ENCODE peak calls at places on chromosomes 6 and 20, in ten cellular contexts. C, H, W, D, P, I, L, S, J and Y are unnamed samples.

GRCh38 chr6:41586564-41586963 is 40.4 kb downstream of the FOXP4 start:
- DNase-seq in C (no peak), H (no peak), W (no peak), D (no peak), P (no peak), I (no peak), L (no peak), S (no peak), J (no peak), Y (no peak)

GRCh38 chr6:2850480-2851150 is 9.0 kb upstream of the SERPINB1 start:
- DNase-seq in C (no peak), H (peak; percentile 50), W (no peak), D (peak; percentile 26), P (no peak), I (peak; percentile 89), L (no peak), S (peak; percentile 69), J (no peak), Y (no peak)

GRCh38 chr20:1155342-1155741 is 29.4 kb downstream of the TMEM74B start:
- DNase-seq in C (no peak), H (no peak), W (no peak), D (no peak), P (no peak), I (no peak), L (no peak), S (no peak), J (no peak), Y (no peak)

GRCh38 chr6:16331328-16332174 is 93.2 kb downstream of the GMPR start:
- DNase-seq in C (no peak), H (peak; percentile 83), W (peak; percentile 81), D (peak; percentile 89), P (peak; percentile 86), I (peak; percentile 87), L (peak; percentile 59), S (peak; percentile 56), J (peak; percentile 69), Y (no peak)

GRCh38 chr6:158018370-158018771 is 36.7 kb downstream of the SYNJ2 start:
- DNase-seq in C (no peak), H (no peak), W (no peak), D (no peak), P (no peak), I (peak; percentile 88), L (no peak), S (no peak), J (no peak), Y (no peak)

GRCh38 chr6:108968746-108969316 is 120.6 kb downstream of the ARMC2 start:
- DNase-seq in C (no peak), H (no peak), W (no peak), D (no peak), P (no peak), I (no peak), L (no peak), S (no peak), J (no peak), Y (no peak)

GRCh38 chr6:77038801-77039200 is 424.5 kb downstream of the HTR1B start:
- DNase-seq in C (no peak), H (peak; percentile 60), W (peak; percentile 66), D (no peak), P (no peak), I (peak; percentile 34), L (no peak), S (no peak), J (no peak), Y (no peak)

GRCh38 chr6:41406821-41407787 is 71.7 kb downstream of the NCR2 start:
- DNase-seq in C (no peak), H (no peak), W (no peak), D (no peak), P (no peak), I (no peak), L (no peak), S (peak; percentile 40), J (no peak), Y (no peak)

GRCh38 chr6:131948692-131949614 is 2.2 kb downstream of the CCN2 start:
- DNase-seq in C (no peak), H (peak; percentile 81), W (peak; percentile 84), D (peak; percentile 50), P (no peak), I (peak; percentile 92), L (peak; percentile 53), S (no peak), J (no peak), Y (no peak)

GRCh38 chr6:131945971-131946370 is 5.2 kb downstream of the CCN2 start:
- DNase-seq in C (no peak), H (no peak), W (peak; percentile 38), D (no peak), P (no peak), I (no peak), L (no peak), S (no peak), J (no peak), Y (no peak)

GRCh38 chr6:131946404-131946991 is 4.7 kb downstream of the CCN2 start:
- DNase-seq in C (no peak), H (peak; percentile 80), W (peak; percentile 80), D (no peak), P (no peak), I (peak; percentile 81), L (no peak), S (no peak), J (no peak), Y (no peak)

GRCh38 chr6:131948221-131948661 is 2.9 kb downstream of the CCN2 start:
- DNase-seq in C (no peak), H (peak; percentile 65), W (peak; percentile 77), D (no peak), P (no peak), I (peak; percentile 78), L (no peak), S (no peak), J (no peak), Y (no peak)

DNA sequence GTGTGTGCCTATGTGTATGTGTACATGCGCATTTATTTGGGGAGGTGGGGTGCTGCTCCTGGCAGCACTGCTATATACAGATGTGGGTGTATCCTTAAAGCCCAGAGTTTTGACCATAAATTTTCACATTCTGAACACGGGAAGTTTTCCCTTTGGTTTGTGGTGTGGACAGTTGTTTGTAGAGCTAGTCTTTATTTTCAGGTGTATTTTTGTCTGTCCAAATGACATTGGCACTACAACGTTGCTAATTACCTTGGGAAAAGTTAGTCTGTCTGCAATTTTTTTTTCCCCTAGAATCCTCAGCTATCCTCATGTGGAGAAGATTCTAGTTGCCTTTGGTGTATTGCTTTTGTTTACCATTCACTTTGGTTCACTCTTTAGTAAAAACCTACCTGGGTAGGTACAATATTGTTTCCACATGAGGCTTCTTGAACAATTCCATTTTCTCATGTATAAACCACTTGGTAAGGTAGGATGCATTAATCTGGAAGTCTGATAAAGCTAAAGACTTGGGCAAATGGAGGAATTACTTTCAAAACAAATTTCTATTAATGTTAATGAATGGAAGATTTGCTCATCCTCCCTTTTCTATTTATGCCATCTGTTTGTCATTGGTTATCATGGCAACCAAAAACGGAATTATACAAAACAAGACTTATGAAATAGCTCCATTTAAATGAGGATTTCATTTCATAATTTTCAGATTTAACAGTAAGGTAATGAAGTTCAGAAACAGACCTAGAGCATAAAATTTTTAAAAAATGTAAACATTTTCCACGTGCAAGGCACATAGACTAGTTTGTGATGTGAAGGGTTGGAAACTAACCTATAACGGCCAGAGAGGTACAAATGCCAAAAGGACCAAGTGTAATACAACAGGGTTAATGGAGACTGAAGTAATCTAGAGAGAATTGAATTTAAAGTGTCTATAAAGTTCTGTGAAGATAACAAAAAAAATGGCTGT is 3.9 kb downstream of the CCN2 start:
- DNase-seq in C (no peak), H (peak; percentile 85), W (peak; percentile 87), D (no peak), P (no peak), I (peak; percentile 88), L (no peak), S (no peak), J (no peak), Y (no peak)
- H3K4me3 ChIP-seq in C (no peak overlapping the region), H (peak overlapping the region; percentile 98), W (no peak overlapping the region), D (no peak overlapping the region), P (peak overlapping the region; percentile 70), I (no peak overlapping the region), L (no peak overlapping the region), S (no peak overlapping the region), J (no peak overlapping the region), Y (peak overlapping the region; percentile 91)

GRCh38 chr6:80282913-80283554 is 176.6 kb downstream of the BCKDHB start:
- DNase-seq in C (no peak), H (no peak), W (no peak), D (no peak), P (no peak), I (no peak), L (no peak), S (no peak), J (no peak), Y (no peak)
- TF ChIP-seq CTCF in C (no peak), H (no peak), W (no peak), D (no peak), P (no peak), I (no peak), L (no peak), S (no peak), J (no peak), Y (no peak)

GRCh38 chr20:4721719-4722118 is at the start of gene PRND:
- DNase-seq in C (no peak), H (no peak), W (no peak), D (no peak), P (no peak), I (no peak), L (no peak), S (no peak), J (no peak), Y (no peak)

GRCh38 chr20:4720977-4721349 is 746 bp upstream of the PRND start:
- DNase-seq in C (no peak), H (no peak), W (no peak), D (no peak), P (no peak), I (no peak), L (no peak), S (no peak), J (no peak), Y (no peak)

GRCh38 chr20:4719190-4719589 is 2.5 kb upstream of the PRND start:
- DNase-seq in C (no peak), H (no peak), W (no peak), D (no peak), P (no peak), I (no peak), L (no peak), S (no peak), J (no peak), Y (no peak)

GRCh38 chr20:4722571-4722970 is 862 bp downstream of the PRND start:
- DNase-seq in C (no peak), H (no peak), W (no peak), D (no peak), P (no peak), I (no peak), L (no peak), S (no peak), J (no peak), Y (no peak)

DNA sequence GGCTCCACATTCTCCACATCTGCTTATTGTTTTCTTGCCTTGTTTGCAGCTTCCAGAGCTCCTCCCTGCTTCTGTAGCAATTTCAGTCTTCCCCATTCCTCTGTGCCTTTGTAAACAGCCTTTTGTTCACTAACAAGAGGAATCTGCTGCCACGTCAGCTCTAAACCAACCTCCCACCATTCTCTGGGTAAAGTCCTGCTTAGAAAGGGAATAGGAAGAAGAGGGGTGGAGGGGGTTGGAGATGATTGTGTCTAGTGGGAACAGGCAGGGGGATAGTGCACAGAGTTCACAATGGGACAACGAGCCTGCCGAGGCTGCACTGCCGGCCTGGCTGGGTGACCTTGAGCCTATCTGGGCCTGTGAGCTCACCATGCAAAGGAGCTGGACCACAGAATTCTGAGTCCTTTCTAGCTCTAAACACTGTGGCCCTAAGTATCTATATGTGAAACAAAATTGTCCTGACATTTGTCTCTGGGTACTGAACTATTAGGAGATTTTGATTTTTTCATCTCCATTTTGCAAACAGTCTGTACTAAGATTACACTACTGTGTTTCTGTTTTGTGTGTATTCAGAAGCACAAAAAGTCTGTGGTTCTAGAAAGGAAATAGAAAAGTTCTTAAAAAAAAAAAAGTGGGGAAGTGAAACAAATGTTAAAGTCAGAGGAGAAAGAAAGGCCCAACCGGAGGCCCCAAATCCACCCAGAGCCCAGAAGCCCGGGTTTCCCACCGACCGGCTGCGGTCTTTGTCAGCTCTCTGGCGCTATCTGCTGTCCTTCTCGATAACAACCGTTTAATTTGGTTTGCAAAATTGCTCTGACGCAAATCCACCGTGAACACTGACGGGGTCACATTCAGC is 1.4 kb upstream of the PRND start:
- DNase-seq in C (peak; percentile 20), H (peak; percentile 94), W (peak; percentile 71), D (peak; percentile 88), P (peak; percentile 81), I (peak; percentile 81), L (peak; percentile 76), S (peak; percentile 71), J (no peak), Y (no peak)
- H3K4me3 ChIP-seq in C (no peak overlapping the region), H (peak overlapping the region; percentile 3), W (no peak overlapping the region), D (no peak overlapping the region), P (peak overlapping the region; percentile 8), I (no peak overlapping the region), L (no peak overlapping the region), S (no peak overlapping the region), J (no peak overlapping the region), Y (peak overlapping the region; percentile 28)

DNA sequence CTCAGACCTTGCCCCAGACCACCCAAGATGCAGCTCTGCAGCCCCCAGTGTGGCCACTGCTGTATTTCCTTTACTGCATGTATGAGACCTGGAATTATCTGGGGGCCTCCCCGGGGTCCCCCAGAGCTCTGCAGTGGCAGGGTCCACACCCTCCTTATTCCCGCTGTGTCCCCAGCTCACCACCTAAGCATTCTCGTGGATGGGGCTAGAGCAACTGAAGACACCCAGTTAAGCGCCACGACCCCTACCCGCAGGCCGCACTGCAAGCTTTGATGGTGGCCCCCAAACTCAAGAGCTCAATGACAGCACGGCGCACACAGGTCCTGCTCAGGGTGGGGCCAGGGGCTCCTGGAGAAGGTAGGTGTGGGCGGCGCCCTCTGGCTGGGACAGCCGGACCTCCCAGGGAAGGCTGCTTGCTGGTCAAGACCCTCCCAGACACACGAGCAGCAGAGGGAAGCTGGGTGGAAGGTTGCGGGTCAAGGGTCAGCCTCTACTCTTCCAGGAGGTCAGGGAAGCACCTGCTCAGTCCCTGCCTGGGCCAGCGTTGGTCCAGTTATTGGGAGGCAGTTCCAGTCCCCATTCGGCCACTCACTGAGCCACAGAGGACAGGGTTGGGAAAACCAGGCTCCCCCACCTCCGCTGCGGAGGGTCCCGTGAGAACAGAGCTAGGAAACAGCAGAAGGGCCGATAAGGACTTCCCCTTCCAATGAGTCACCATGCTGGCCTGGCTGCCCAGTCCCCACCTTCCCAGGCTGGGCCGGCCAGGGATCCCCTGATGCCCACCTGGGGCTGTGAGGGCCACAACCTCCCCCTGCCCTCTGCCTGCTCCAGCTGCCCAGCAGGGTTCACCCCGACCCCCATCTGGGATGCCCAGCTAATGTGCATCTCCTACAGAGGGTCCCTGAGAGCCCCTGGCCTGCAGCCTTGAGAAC is 2.9 kb downstream of the LAMA5 start:
- DNase-seq in C (no peak), H (no peak), W (no peak), D (no peak), P (peak; percentile 64), I (peak; percentile 64), L (peak; percentile 36), S (no peak), J (no peak), Y (peak; percentile 78)
- TF ChIP-seq CTCF in C (no peak), H (no peak), W (no peak), D (no peak), P (no peak), I (no peak), L (no peak), S (no peak), J (no peak), Y (no peak)